ENCODE peak calls at places on chromosomes 6 and 20, in ten cellular contexts. H is foreskin keratinocyte, L is stomach, C is heart left ventricle, S is astrocyte, J is upper lobe of right lung, I is heart right ventricle, V is vagina, Q is HCT116, U is suprapubic skin. W is an unnamed sample.

GRCh38 chr6:44219053-44219814 is 2.5 kb downstream of the MYMX start:
- DNase-seq in H (no peak), L (peak; percentile 88), C (peak; percentile 90), S (peak; percentile 29), J (peak; percentile 94), I (peak; percentile 89), V (peak; percentile 90), Q (no peak), U (peak; percentile 90), W (peak; percentile 54)

GRCh38 chr20:14951707-14952106 is 614.3 kb upstream of the FLRT3 start:
- DNase-seq in H (no peak), L (no peak), C (no peak), S (peak; percentile 50), J (no peak), I (no peak), V (no peak), Q (no peak), U (no peak), W (no peak)

GRCh38 chr6:13635948-13636658 is 21.0 kb downstream of the NOL7 start:
- DNase-seq in H (no peak), L (no peak), C (no peak), S (no peak), J (no peak), I (no peak), V (no peak), Q (no peak), U (no peak), W (no peak)

GRCh38 chr6:81475646-81476045 is 276.8 kb downstream of the TENT5A start:
- DNase-seq in H (no peak), L (no peak), C (no peak), S (no peak), J (no peak), I (no peak), V (no peak), Q (no peak), U (no peak), W (no peak)

GRCh38 chr6:40398810-40399477 is 188.2 kb downstream of the LRFN2 start:
- DNase-seq in H (no peak), L (no peak), C (no peak), S (no peak), J (no peak), I (no peak), V (no peak), Q (peak; percentile 2), U (no peak), W (no peak)

GRCh38 chr6:97440590-97441176 is 157.7 kb upstream of the MMS22L start:
- DNase-seq in H (peak; percentile 9), L (no peak), C (no peak), S (peak; percentile 30), J (no peak), I (no peak), V (no peak), Q (peak; percentile 46), U (no peak), W (no peak)

GRCh38 chr6:150998992-150999975 is 133.8 kb downstream of the MTHFD1L start:
- DNase-seq in H (no peak), L (no peak), C (no peak), S (no peak), J (no peak), I (no peak), V (no peak), Q (no peak), U (no peak), W (no peak)

GRCh38 chr20:53629436-53629835 is 35.8 kb upstream of the ZNF217 start:
- DNase-seq in H (no peak), L (no peak), C (no peak), S (no peak), J (no peak), I (no peak), V (no peak), Q (no peak), U (no peak), W (no peak)

GRCh38 chr6:11179088-11179977 is 53.1 kb downstream of the NEDD9 start:
- DNase-seq in H (no peak), L (no peak), C (no peak), S (no peak), J (no peak), I (no peak), V (peak; percentile 67), Q (no peak), U (no peak), W (no peak)

GRCh38 chr20:57544838-57545564 is 15.9 kb upstream of the PCK1 start:
- DNase-seq in H (no peak), L (no peak), C (no peak), S (no peak), J (no peak), I (no peak), V (no peak), Q (no peak), U (no peak), W (no peak)

GRCh38 chr20:61556116-61556515 is 304.1 kb downstream of the CDH4 start:
- DNase-seq in H (peak; percentile 75), L (no peak), C (no peak), S (peak; percentile 91), J (no peak), I (no peak), V (no peak), Q (no peak), U (no peak), W (no peak)

GRCh38 chr20:20134941-20135572 is 82.7 kb downstream of the CFAP61 start:
- DNase-seq in H (no peak), L (no peak), C (no peak), S (no peak), J (no peak), I (no peak), V (no peak), Q (no peak), U (no peak), W (no peak)

GRCh38 chr20:12171927-12172581 is 254.4 kb downstream of the BTBD3 start:
- DNase-seq in H (no peak), L (no peak), C (no peak), S (peak; percentile 92), J (no peak), I (no peak), V (no peak), Q (no peak), U (no peak), W (no peak)

GRCh38 chr6:39850897-39851296 is 58.7 kb downstream of the DAAM2 start:
- DNase-seq in H (no peak), L (no peak), C (no peak), S (no peak), J (no peak), I (no peak), V (no peak), Q (no peak), U (no peak), W (no peak)

GRCh38 chr6:127515794-127516675 is 3.1 kb downstream of the MTCL3 start:
- DNase-seq in H (no peak), L (peak; percentile 47), C (peak; percentile 62), S (peak; percentile 58), J (peak; percentile 82), I (peak; percentile 69), V (no peak), Q (peak; percentile 12), U (no peak), W (peak; percentile 36)

GRCh38 chr20:44720617-44720993 is 5.4 kb downstream of the CCN5 start:
- DNase-seq in H (peak; percentile 49), L (no peak), C (no peak), S (peak; percentile 63), J (no peak), I (no peak), V (no peak), Q (peak; percentile 48), U (no peak), W (peak; percentile 24)

GRCh38 chr6:11033825-11034224 is 10.3 kb downstream of the ELOVL2 start:
- DNase-seq in H (peak; percentile 42), L (no peak), C (no peak), S (peak; percentile 85), J (no peak), I (no peak), V (no peak), Q (no peak), U (no peak), W (no peak)

DNA sequence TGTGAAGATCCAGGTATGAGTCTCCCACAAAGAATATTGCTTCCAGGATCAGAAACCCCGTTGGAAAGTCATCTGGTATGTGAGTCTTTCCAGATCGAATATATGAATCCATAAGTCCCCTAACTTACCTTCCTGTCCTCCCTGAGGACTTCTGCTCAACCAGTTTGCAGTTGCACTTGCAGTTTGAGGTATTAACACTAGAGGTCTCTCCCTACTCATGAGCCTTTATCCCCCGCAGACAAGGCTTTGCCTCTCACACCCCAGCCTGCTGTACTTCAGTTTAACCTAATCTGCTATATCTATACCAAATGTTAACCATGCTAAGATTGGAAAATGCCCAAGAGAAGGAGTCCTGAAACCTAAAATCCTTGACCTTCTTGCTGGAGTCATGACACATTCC is 135.3 kb upstream of the DEFB112 start:
- DNase-seq in H (no peak), L (no peak), C (no peak), S (no peak), J (no peak), I (no peak), V (no peak), Q (no peak), U (no peak), W (no peak)
- TF ChIP-seq CTCF in H (peak; percentile 35), L (no peak), C (no peak), S (no peak), J (no peak), I (no peak), V (no peak), Q (no peak), U (no peak), W (no peak)

GRCh38 chr20:1373614-1374013 is 19.2 kb downstream of the FKBP1A start:
- DNase-seq in H (no peak), L (no peak), C (no peak), S (no peak), J (no peak), I (no peak), V (no peak), Q (no peak), U (no peak), W (no peak)
- H3K27ac ChIP-seq in H (no peak overlapping the region), L (peak overlapping the region; percentile 25), C (peak overlapping the region; percentile 62), S (no peak overlapping the region), J (no peak overlapping the region), I (peak overlapping the region; percentile 79), V (no peak overlapping the region), Q (no peak overlapping the region), U (no peak overlapping the region), W (no peak overlapping the region)

GRCh38 chr20:3930265-3931206 is 41.3 kb downstream of the PANK2 start:
- DNase-seq in H (no peak), L (no peak), C (no peak), S (no peak), J (no peak), I (no peak), V (no peak), Q (no peak), U (no peak), W (no peak)
- H3K4me1 ChIP-seq in H (no peaks in the 10 kb centered on the region), L (peaks cover 20% of the 10 kb centered on the region), C (peaks cover 30% of the 10 kb centered on the region), S (peaks cover 3% of the 10 kb centered on the region), J (peaks cover 42% of the 10 kb centered on the region), I (peaks cover 70% of the 10 kb centered on the region), V (peaks cover 53% of the 10 kb centered on the region), Q (no peaks in the 10 kb centered on the region), U (peaks cover 49% of the 10 kb centered on the region), W (no peaks in the 10 kb centered on the region)

DNA sequence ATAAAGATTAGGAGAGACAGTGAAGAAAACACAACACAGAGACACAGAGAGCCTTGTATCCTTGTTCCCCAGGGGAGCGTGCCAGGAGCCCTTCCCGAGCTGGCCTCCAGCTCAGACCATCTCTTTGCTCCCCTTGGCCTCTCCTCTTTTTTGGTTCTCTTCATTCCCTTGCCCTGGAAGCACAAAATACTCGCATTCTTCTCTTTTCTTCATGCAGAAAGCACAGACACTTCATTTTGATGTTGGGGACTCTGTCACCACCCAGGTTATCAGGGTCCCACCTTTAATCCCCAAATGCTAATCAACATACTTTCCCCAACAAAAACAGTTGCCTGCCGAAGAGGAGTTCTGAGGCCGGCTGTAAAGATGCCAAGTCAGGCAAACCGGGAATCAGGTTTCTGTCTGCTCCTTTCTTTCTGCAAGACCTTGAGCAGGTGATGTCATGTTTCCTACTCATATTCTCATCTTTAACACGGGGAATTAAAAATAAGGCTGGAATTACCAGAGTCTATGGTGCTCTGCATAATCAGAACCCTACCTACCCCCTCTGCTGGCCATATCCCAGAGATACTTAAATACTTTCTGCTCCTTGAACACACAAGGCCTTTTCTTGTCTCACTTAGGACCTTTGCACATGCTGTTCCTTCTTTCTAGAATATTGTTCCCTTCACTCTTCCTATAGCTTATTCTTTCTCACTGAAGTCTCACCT is 21.7 kb downstream of the TGM6 start:
- DNase-seq in H (peak; percentile 63), L (no peak), C (no peak), S (peak; percentile 35), J (no peak), I (no peak), V (no peak), Q (peak; percentile 34), U (no peak), W (no peak)
- TF ChIP-seq CTCF in H (peak; percentile 77), L (no peak), C (no peak), S (peak; percentile 45), J (no peak), I (no peak), V (no peak), Q (peak; percentile 60), U (no peak), W (no peak)